ENCODE peak calls at places on chromosomes 13 and 19, in seven cellular contexts. Z, G, A, C, T, F and V are unnamed samples.

GRCh38 chr19:32373614-32374295 is 28.3 kb downstream of the ZNF507 start:
- DNase-seq in Z (no peak), G (peak; percentile 100), A (no peak), C (peak; percentile 94), T (peak; percentile 83), F (no peak), V (peak; percentile 96)

GRCh38 chr13:88063741-88064140 is 392.6 kb downstream of the SLITRK5 start:
- DNase-seq in Z (no peak), G (no peak), A (no peak), C (no peak), T (no peak), F (no peak), V (peak; percentile 3)

GRCh38 chr19:50823389-50824042 is at the start of gene KLK1:
- DNase-seq in Z (no peak), G (no peak), A (no peak), C (no peak), T (no peak), F (no peak), V (no peak)

GRCh38 chr13:66312312-66313087 is 917.6 kb downstream of the PCDH9 start:
- DNase-seq in Z (no peak), G (peak; percentile 17), A (no peak), C (peak; percentile 77), T (no peak), F (no peak), V (peak; percentile 80)

GRCh38 chr19:45492627-45493470 is 4.0 kb downstream of the RTN2 start:
- DNase-seq in Z (peak; percentile 31), G (no peak), A (no peak), C (peak; percentile 47), T (no peak), F (peak; percentile 54), V (peak; percentile 65)

GRCh38 chr13:33213797-33214196 is 71.8 kb downstream of the STARD13 start:
- DNase-seq in Z (no peak), G (no peak), A (no peak), C (no peak), T (no peak), F (no peak), V (no peak)

GRCh38 chr19:35048911-35049411 is 7.4 kb downstream of the HPN start:
- DNase-seq in Z (peak; percentile 80), G (no peak), A (no peak), C (no peak), T (no peak), F (no peak), V (no peak)

GRCh38 chr19:4730740-4731171 is 7.1 kb upstream of the DPP9 start:
- DNase-seq in Z (no peak), G (no peak), A (peak; percentile 61), C (no peak), T (no peak), F (no peak), V (peak; percentile 53)

GRCh38 chr19:7326105-7326877 is 22.4 kb upstream of the ARHGEF18 start:
- DNase-seq in Z (no peak), G (no peak), A (peak; percentile 15), C (no peak), T (no peak), F (no peak), V (peak; percentile 79)

GRCh38 chr19:32387701-32388392 is 17.7 kb upstream of the DPY19L3 start:
- DNase-seq in Z (no peak), G (no peak), A (no peak), C (no peak), T (no peak), F (no peak), V (peak; percentile 17)

GRCh38 chr19:45994456-45994988 is 745 bp upstream of the CCDC61 start:
- DNase-seq in Z (no peak), G (no peak), A (no peak), C (no peak), T (no peak), F (no peak), V (no peak)

GRCh38 chr13:45989607-45990006 is 62.9 kb downstream of the ZC3H13 start:
- DNase-seq in Z (no peak), G (no peak), A (no peak), C (peak; percentile 33), T (no peak), F (no peak), V (no peak)

GRCh38 chr13:19794552-19795143 is 11.9 kb upstream of the PSPC1 start:
- DNase-seq in Z (no peak), G (no peak), A (no peak), C (no peak), T (no peak), F (no peak), V (peak; percentile 99)

GRCh38 chr13:36998624-36999041 is 507 bp downstream of the ALG5 start:
- DNase-seq in Z (peak; percentile 11), G (no peak), A (no peak), C (no peak), T (no peak), F (peak; percentile 57), V (no peak)

GRCh38 chr13:71240906-71241305 is 626.1 kb downstream of the DACH1 start:
- DNase-seq in Z (no peak), G (no peak), A (no peak), C (no peak), T (no peak), F (no peak), V (peak; percentile 35)

GRCh38 chr13:36885901-36886300 is 34.1 kb downstream of the SMAD9 start:
- DNase-seq in Z (no peak), G (no peak), A (no peak), C (no peak), T (no peak), F (no peak), V (no peak)

GRCh38 chr13:28532226-28533048 is 37.5 kb upstream of the FLT1 start:
- DNase-seq in Z (no peak), G (no peak), A (no peak), C (no peak), T (no peak), F (peak; percentile 46), V (no peak)

GRCh38 chr19:51702754-51703654 is 9.9 kb downstream of the SPACA6 start:
- DNase-seq in Z (no peak), G (no peak), A (no peak), C (no peak), T (no peak), F (peak; percentile 51), V (no peak)

GRCh38 chr19:41941410-41942202 is 13.4 kb upstream of the ERFL start:
- DNase-seq in Z (no peak), G (no peak), A (no peak), C (no peak), T (no peak), F (no peak), V (no peak)

GRCh38 chr13:36420437-36420891 is 11.8 kb upstream of the CCNA1 start:
- DNase-seq in Z (peak; percentile 53), G (peak; percentile 27), A (peak; percentile 42), C (no peak), T (peak; percentile 54), F (peak; percentile 83), V (peak; percentile 81)

GRCh38 chr19:35901854-35902661 is at the start of gene HCST:
- DNase-seq in Z (no peak), G (no peak), A (peak; percentile 69), C (peak; percentile 22), T (no peak), F (no peak), V (peak; percentile 9)

GRCh38 chr13:50422181-50423148 is 407.2 kb downstream of the KCNRG start:
- DNase-seq in Z (no peak), G (no peak), A (no peak), C (no peak), T (no peak), F (no peak), V (no peak)

GRCh38 chr13:28569886-28570285 is 75.0 kb upstream of the FLT1 start:
- DNase-seq in Z (no peak), G (no peak), A (no peak), C (no peak), T (no peak), F (no peak), V (no peak)

GRCh38 chr19:4980087-4980486 is 11.2 kb downstream of the KDM4B start:
- DNase-seq in Z (no peak), G (no peak), A (no peak), C (no peak), T (no peak), F (no peak), V (no peak)

GRCh38 chr19:38134538-38135149 is 89.4 kb downstream of the DPF1 start:
- DNase-seq in Z (no peak), G (peak; percentile 20), A (no peak), C (no peak), T (no peak), F (no peak), V (peak; percentile 36)

GRCh38 chr19:16366056-16366432 is 41.4 kb downstream of the KLF2 start:
- DNase-seq in Z (no peak), G (no peak), A (no peak), C (no peak), T (no peak), F (no peak), V (no peak)

GRCh38 chr13:99805361-99805760 is 166.2 kb downstream of the ZIC5 start:
- DNase-seq in Z (no peak), G (no peak), A (no peak), C (no peak), T (no peak), F (no peak), V (no peak)